ENCODE peak calls at places on chromosomes 5 and 9, in eight cellular contexts. One of them, this sample, is unnamed.

GRCh38 chr9:90458485-90458884 is 184.1 kb downstream of the DIRAS2 start:
- DNase-seq in HCT116: peak
- DNase-seq in H1: no peak
- DNase-seq in SK-N-SH: peak
- DNase-seq in GM12878: no peak
- DNase-seq in HepG2: peak
- DNase-seq in A549: peak
- DNase-seq in K562: peak
- DNase-seq in this sample: no peak

GRCh38 chr9:15576350-15577050 is 23.7 kb downstream of the CCDC171 start:
- DNase-seq in HCT116: no peak
- DNase-seq in H1: no peak
- DNase-seq in SK-N-SH: no peak
- DNase-seq in GM12878: no peak
- DNase-seq in HepG2: no peak
- DNase-seq in A549: no peak
- DNase-seq in K562: no peak
- DNase-seq in this sample: peak

GRCh38 chr9:136757751-136758140 is 297 bp downstream of the LCN8 start:
- DNase-seq in HCT116: no peak
- DNase-seq in H1: no peak
- DNase-seq in SK-N-SH: no peak
- DNase-seq in GM12878: no peak
- DNase-seq in HepG2: no peak
- DNase-seq in A549: no peak
- DNase-seq in K562: no peak
- DNase-seq in this sample: no peak

GRCh38 chr5:111236995-111237394 is 12.8 kb downstream of the CAMK4 start:
- DNase-seq in HCT116: no peak
- DNase-seq in H1: no peak
- DNase-seq in SK-N-SH: no peak
- DNase-seq in GM12878: no peak
- DNase-seq in HepG2: no peak
- DNase-seq in A549: no peak
- DNase-seq in K562: no peak
- DNase-seq in this sample: no peak

GRCh38 chr9:137299938-137300337 is 2.1 kb downstream of the NRARP start:
- DNase-seq in HCT116: no peak
- DNase-seq in H1: no peak
- DNase-seq in SK-N-SH: no peak
- DNase-seq in GM12878: no peak
- DNase-seq in HepG2: no peak
- DNase-seq in A549: no peak
- DNase-seq in K562: peak
- DNase-seq in this sample: no peak

GRCh38 chr5:133635051-133635450 is 22.7 kb upstream of the FSTL4 start:
- DNase-seq in HCT116: no peak
- DNase-seq in H1: no peak
- DNase-seq in SK-N-SH: no peak
- DNase-seq in GM12878: no peak
- DNase-seq in HepG2: no peak
- DNase-seq in A549: peak
- DNase-seq in K562: no peak
- DNase-seq in this sample: peak

GRCh38 chr9:129481824-129482511 is 138.9 kb downstream of the C9orf50 start:
- DNase-seq in HCT116: no peak
- DNase-seq in H1: no peak
- DNase-seq in SK-N-SH: no peak
- DNase-seq in GM12878: no peak
- DNase-seq in HepG2: no peak
- DNase-seq in A549: no peak
- DNase-seq in K562: no peak
- DNase-seq in this sample: no peak

GRCh38 chr9:133974631-133975341 is 17.3 kb downstream of the VAV2 start:
- DNase-seq in HCT116: no peak
- DNase-seq in H1: no peak
- DNase-seq in SK-N-SH: peak
- DNase-seq in GM12878: no peak
- DNase-seq in HepG2: no peak
- DNase-seq in A549: no peak
- DNase-seq in K562: no peak
- DNase-seq in this sample: no peak

GRCh38 chr9:124342402-124342945 is 72.8 kb downstream of the PSMB7 start:
- DNase-seq in HCT116: no peak
- DNase-seq in H1: no peak
- DNase-seq in SK-N-SH: no peak
- DNase-seq in GM12878: no peak
- DNase-seq in HepG2: no peak
- DNase-seq in A549: no peak
- DNase-seq in K562: no peak
- DNase-seq in this sample: peak

GRCh38 chr5:149817539-149817938 is 87.4 kb downstream of the PPARGC1B start:
- DNase-seq in HCT116: no peak
- DNase-seq in H1: no peak
- DNase-seq in SK-N-SH: no peak
- DNase-seq in GM12878: no peak
- DNase-seq in HepG2: no peak
- DNase-seq in A549: no peak
- DNase-seq in K562: no peak
- DNase-seq in this sample: no peak

GRCh38 chr9:4986291-4986690 is 1.2 kb downstream of the JAK2 start:
- DNase-seq in HCT116: no peak
- DNase-seq in H1: no peak
- DNase-seq in SK-N-SH: no peak
- DNase-seq in GM12878: no peak
- DNase-seq in HepG2: no peak
- DNase-seq in A549: no peak
- DNase-seq in K562: no peak
- DNase-seq in this sample: peak

GRCh38 chr9:133928248-133928764 is 63.8 kb downstream of the VAV2 start:
- DNase-seq in HCT116: no peak
- DNase-seq in H1: no peak
- DNase-seq in SK-N-SH: no peak
- DNase-seq in GM12878: no peak
- DNase-seq in HepG2: no peak
- DNase-seq in A549: no peak
- DNase-seq in K562: no peak
- DNase-seq in this sample: no peak

GRCh38 chr9:104280216-104280585 is 186.1 kb downstream of the SMC2 start:
- DNase-seq in HCT116: no peak
- DNase-seq in H1: no peak
- DNase-seq in SK-N-SH: no peak
- DNase-seq in GM12878: no peak
- DNase-seq in HepG2: no peak
- DNase-seq in A549: no peak
- DNase-seq in K562: no peak
- DNase-seq in this sample: no peak

GRCh38 chr5:135230326-135230925 is 168.6 kb downstream of the MACROH2A1 start:
- DNase-seq in HCT116: no peak
- DNase-seq in H1: no peak
- DNase-seq in SK-N-SH: no peak
- DNase-seq in GM12878: no peak
- DNase-seq in HepG2: peak
- DNase-seq in A549: no peak
- DNase-seq in K562: peak
- DNase-seq in this sample: peak

GRCh38 chr5:56359809-56360685 is 126.9 kb upstream of the ANKRD55 start:
- DNase-seq in HCT116: no peak
- DNase-seq in H1: no peak
- DNase-seq in SK-N-SH: no peak
- DNase-seq in GM12878: no peak
- DNase-seq in HepG2: peak
- DNase-seq in A549: no peak
- DNase-seq in K562: no peak
- DNase-seq in this sample: peak

GRCh38 chr9:120689860-120690259 is 24.4 kb downstream of the MEGF9 start:
- DNase-seq in HCT116: no peak
- DNase-seq in H1: no peak
- DNase-seq in SK-N-SH: no peak
- DNase-seq in GM12878: no peak
- DNase-seq in HepG2: no peak
- DNase-seq in A549: no peak
- DNase-seq in K562: no peak
- DNase-seq in this sample: peak

GRCh38 chr5:83492331-83492730 is 20.8 kb downstream of the VCAN start:
- DNase-seq in HCT116: no peak
- DNase-seq in H1: no peak
- DNase-seq in SK-N-SH: no peak
- DNase-seq in GM12878: no peak
- DNase-seq in HepG2: peak
- DNase-seq in A549: no peak
- DNase-seq in K562: no peak
- DNase-seq in this sample: no peak

GRCh38 chr9:93807166-93808013 is 147.8 kb downstream of the BARX1 start:
- DNase-seq in HCT116: no peak
- DNase-seq in H1: no peak
- DNase-seq in SK-N-SH: peak
- DNase-seq in GM12878: no peak
- DNase-seq in HepG2: no peak
- DNase-seq in A549: no peak
- DNase-seq in K562: no peak
- DNase-seq in this sample: no peak

GRCh38 chr5:174612686-174613085 is 111.7 kb upstream of the MSX2 start:
- DNase-seq in HCT116: no peak
- DNase-seq in H1: no peak
- DNase-seq in SK-N-SH: no peak
- DNase-seq in GM12878: no peak
- DNase-seq in HepG2: no peak
- DNase-seq in A549: peak
- DNase-seq in K562: no peak
- DNase-seq in this sample: no peak

GRCh38 chr9:18994263-18994916 is 38.6 kb downstream of the SAXO1 start:
- DNase-seq in HCT116: no peak
- DNase-seq in H1: no peak
- DNase-seq in SK-N-SH: peak
- DNase-seq in GM12878: no peak
- DNase-seq in HepG2: no peak
- DNase-seq in A549: no peak
- DNase-seq in K562: no peak
- DNase-seq in this sample: no peak

GRCh38 chr5:124871299-124871698 is 124.9 kb upstream of the ZNF608 start:
- DNase-seq in HCT116: no peak
- DNase-seq in H1: no peak
- DNase-seq in SK-N-SH: no peak
- DNase-seq in GM12878: no peak
- DNase-seq in HepG2: no peak
- DNase-seq in A549: no peak
- DNase-seq in K562: no peak
- DNase-seq in this sample: peak

GRCh38 chr5:159218595-159219023 is 9.3 kb upstream of the RNF145 start:
- DNase-seq in HCT116: no peak
- DNase-seq in H1: no peak
- DNase-seq in SK-N-SH: no peak
- DNase-seq in GM12878: no peak
- DNase-seq in HepG2: no peak
- DNase-seq in A549: no peak
- DNase-seq in K562: no peak
- DNase-seq in this sample: peak

GRCh38 chr5:53674114-53674513 is 113.7 kb downstream of the NDUFS4 start:
- DNase-seq in HCT116: no peak
- DNase-seq in H1: no peak
- DNase-seq in SK-N-SH: no peak
- DNase-seq in GM12878: no peak
- DNase-seq in HepG2: no peak
- DNase-seq in A549: no peak
- DNase-seq in K562: no peak
- DNase-seq in this sample: no peak
- TF ChIP-seq RAD21 in HCT116: no peak
- TF ChIP-seq RAD21 in H1: no peak
- TF ChIP-seq RAD21 in SK-N-SH: no peak
- TF ChIP-seq RAD21 in GM12878: no peak
- TF ChIP-seq RAD21 in HepG2: no peak
- TF ChIP-seq RAD21 in A549: no peak
- TF ChIP-seq RAD21 in K562: no peak
- TF ChIP-seq RAD21 in this sample: no peak

GRCh38 chr5:139652788-139653241 is 4.7 kb downstream of the CXXC5 start:
- DNase-seq in HCT116: no peak
- DNase-seq in H1: no peak
- DNase-seq in SK-N-SH: no peak
- DNase-seq in GM12878: no peak
- DNase-seq in HepG2: no peak
- DNase-seq in A549: no peak
- DNase-seq in K562: no peak
- DNase-seq in this sample: no peak
- TF ChIP-seq RAD21 in HCT116: no peak
- TF ChIP-seq RAD21 in H1: no peak
- TF ChIP-seq RAD21 in SK-N-SH: no peak
- TF ChIP-seq RAD21 in GM12878: no peak
- TF ChIP-seq RAD21 in HepG2: no peak
- TF ChIP-seq RAD21 in A549: no peak
- TF ChIP-seq RAD21 in K562: no peak
- TF ChIP-seq RAD21 in this sample: no peak

GRCh38 chr5:5905186-5905585 is 473.2 kb downstream of the MED10 start:
- DNase-seq in HCT116: no peak
- DNase-seq in H1: no peak
- DNase-seq in SK-N-SH: no peak
- DNase-seq in GM12878: no peak
- DNase-seq in HepG2: no peak
- DNase-seq in A549: no peak
- DNase-seq in K562: no peak
- DNase-seq in this sample: no peak

GRCh38 chr5:5900350-5900749 is 477.9 kb downstream of the ICE1 start:
- DNase-seq in HCT116: no peak
- DNase-seq in H1: no peak
- DNase-seq in SK-N-SH: no peak
- DNase-seq in GM12878: no peak
- DNase-seq in HepG2: no peak
- DNase-seq in A549: no peak
- DNase-seq in K562: no peak
- DNase-seq in this sample: no peak

GRCh38 chr5:5902665-5903064 is 475.7 kb downstream of the MED10 start:
- DNase-seq in HCT116: no peak
- DNase-seq in H1: no peak
- DNase-seq in SK-N-SH: no peak
- DNase-seq in GM12878: no peak
- DNase-seq in HepG2: no peak
- DNase-seq in A549: no peak
- DNase-seq in K562: no peak
- DNase-seq in this sample: no peak

DNA sequence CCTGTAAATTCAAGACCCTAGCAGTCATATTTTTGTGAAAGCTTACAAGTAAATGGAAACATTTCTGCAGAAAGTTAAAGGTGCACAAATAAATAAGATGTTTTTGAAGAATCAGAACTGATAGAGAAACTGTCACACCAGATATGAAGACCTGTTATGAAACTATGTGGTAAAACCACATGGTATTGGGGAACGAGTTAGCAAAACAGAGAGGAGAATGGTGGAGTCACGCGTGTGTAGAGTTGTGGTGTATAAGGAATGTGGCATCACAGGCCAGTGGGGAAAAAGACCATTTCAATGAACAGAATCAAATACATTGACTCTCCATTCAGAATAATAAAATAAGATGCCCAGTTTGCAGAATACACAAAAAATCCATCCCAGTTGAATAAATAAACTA is 477.2 kb downstream of the ICE1 start:
- DNase-seq in HCT116: no peak
- DNase-seq in H1: no peak
- DNase-seq in SK-N-SH: no peak
- DNase-seq in GM12878: no peak
- DNase-seq in HepG2: no peak
- DNase-seq in A549: no peak
- DNase-seq in K562: no peak
- DNase-seq in this sample: no peak
- TF ChIP-seq RAD21 in HCT116: no peak
- TF ChIP-seq RAD21 in H1: no peak
- TF ChIP-seq RAD21 in SK-N-SH: no peak
- TF ChIP-seq RAD21 in GM12878: no peak
- TF ChIP-seq RAD21 in HepG2: no peak
- TF ChIP-seq RAD21 in A549: no peak
- TF ChIP-seq RAD21 in K562: no peak
- TF ChIP-seq RAD21 in this sample: no peak

GRCh38 chr5:32138839-32139493 is 35.2 kb downstream of the GOLPH3 start:
- DNase-seq in HCT116: no peak
- DNase-seq in H1: no peak
- DNase-seq in SK-N-SH: no peak
- DNase-seq in GM12878: no peak
- DNase-seq in HepG2: no peak
- DNase-seq in A549: no peak
- DNase-seq in K562: no peak
- DNase-seq in this sample: peak
- TF ChIP-seq RAD21 in HCT116: no peak
- TF ChIP-seq RAD21 in H1: no peak
- TF ChIP-seq RAD21 in SK-N-SH: no peak
- TF ChIP-seq RAD21 in GM12878: no peak
- TF ChIP-seq RAD21 in HepG2: no peak
- TF ChIP-seq RAD21 in A549: no peak
- TF ChIP-seq RAD21 in K562: no peak
- TF ChIP-seq RAD21 in this sample: no peak